ENCODE peak calls at places on chromosomes 13 and 19, in seven cellular contexts. T is T-helper 9 cell; Z is GM19239; N is ACHN; F is epithelial cell of esophagus; P is activated CD8-positive, alpha-beta memory T cell treated with anti-CD3 and anti-CD28 coated beads for 1 hour; C is CD4-positive, alpha-beta T cell. E is an unnamed sample.

GRCh38 chr13:110014719-110015118 is 228.3 kb upstream of the IRS2 start:
- DNase-seq in T (no peak), Z (no peak), N (no peak), F (peak; percentile 26), P (no peak), C (no peak), E (no peak)

GRCh38 chr19:35290381-35291135 is 1.4 kb upstream of the MAG start:
- DNase-seq in T (no peak), Z (no peak), N (no peak), F (no peak), P (no peak), C (no peak), E (no peak)

GRCh38 chr19:6126335-6126974 is 9.0 kb upstream of the ACSBG2 start:
- DNase-seq in T (no peak), Z (peak; percentile 54), N (peak; percentile 72), F (peak; percentile 83), P (no peak), C (no peak), E (peak; percentile 81)

GRCh38 chr13:73822671-73823592 is 311.3 kb downstream of the KLF12 start:
- DNase-seq in T (no peak), Z (no peak), N (no peak), F (no peak), P (no peak), C (no peak), E (no peak)

GRCh38 chr19:15155296-15155695 is 45.5 kb downstream of the NOTCH3 start:
- DNase-seq in T (no peak), Z (no peak), N (no peak), F (no peak), P (no peak), C (no peak), E (no peak)

GRCh38 chr19:35986664-35987570 is 8.1 kb upstream of the SDHAF1 start:
- DNase-seq in T (no peak), Z (no peak), N (no peak), F (no peak), P (no peak), C (no peak), E (peak; percentile 51)

GRCh38 chr13:24834902-24835510 is 71.0 kb downstream of the RNF17 start:
- DNase-seq in T (no peak), Z (no peak), N (no peak), F (no peak), P (no peak), C (no peak), E (peak; percentile 78)

GRCh38 chr19:13053761-13054604 is 48.7 kb downstream of the LYL1 start:
- DNase-seq in T (no peak), Z (no peak), N (peak; percentile 92), F (peak; percentile 33), P (no peak), C (no peak), E (no peak)

GRCh38 chr13:80338781-80339577 is 1.9 kb downstream of the SPRY2 start:
- DNase-seq in T (no peak), Z (no peak), N (peak; percentile 66), F (peak; percentile 66), P (no peak), C (no peak), E (no peak)

GRCh38 chr13:99085139-99085845 is 107.4 kb upstream of the DOCK9 start:
- DNase-seq in T (peak; percentile 30), Z (no peak), N (no peak), F (peak; percentile 33), P (no peak), C (peak; percentile 47), E (peak; percentile 43)

GRCh38 chr19:55554749-55555152 is 9.4 kb upstream of the SBK3 start:
- DNase-seq in T (no peak), Z (no peak), N (no peak), F (no peak), P (no peak), C (no peak), E (no peak)

GRCh38 chr19:15112385-15112784 is 5.2 kb downstream of the SYDE1 start:
- DNase-seq in T (no peak), Z (no peak), N (no peak), F (peak; percentile 61), P (no peak), C (no peak), E (peak; percentile 29)

GRCh38 chr13:85347251-85347650 is 452.0 kb downstream of the SLITRK6 start:
- DNase-seq in T (no peak), Z (no peak), N (no peak), F (no peak), P (no peak), C (no peak), E (no peak)